ENCODE peak calls at places on chromosome 21, in nine cellular contexts. One of them, this sample, is unnamed.

GRCh38 chr21:16535100-16535418 is 805.3 kb downstream of the USP25 start:
- DNase-seq in neural crest cell: no peak
- DNase-seq in endothelial cell: no peak
- DNase-seq in SW480: no peak
- DNase-seq in GM10248: no peak
- DNase-seq in HT1080: peak
- DNase-seq in RPMI7951: peak
- DNase-seq in AG08395: peak
- DNase-seq in HL-60: no peak
- DNase-seq in this sample: no peak

GRCh38 chr21:36337099-36337509 is 17.1 kb downstream of the MORC3 start:
- DNase-seq in neural crest cell: no peak
- DNase-seq in endothelial cell: no peak
- DNase-seq in SW480: no peak
- DNase-seq in GM10248: no peak
- DNase-seq in HT1080: peak
- DNase-seq in RPMI7951: peak
- DNase-seq in AG08395: peak
- DNase-seq in HL-60: no peak
- DNase-seq in this sample: no peak

GRCh38 chr21:39003982-39004775 is 179.1 kb downstream of the PSMG1 start:
- DNase-seq in neural crest cell: no peak
- DNase-seq in endothelial cell: no peak
- DNase-seq in SW480: no peak
- DNase-seq in GM10248: no peak
- DNase-seq in HT1080: no peak
- DNase-seq in RPMI7951: peak
- DNase-seq in AG08395: peak
- DNase-seq in HL-60: no peak
- DNase-seq in this sample: no peak

GRCh38 chr21:32978346-32979270 is 47.1 kb upstream of the OLIG2 start:
- DNase-seq in neural crest cell: peak
- DNase-seq in endothelial cell: no peak
- DNase-seq in SW480: no peak
- DNase-seq in GM10248: no peak
- DNase-seq in HT1080: no peak
- DNase-seq in RPMI7951: no peak
- DNase-seq in AG08395: no peak
- DNase-seq in HL-60: no peak
- DNase-seq in this sample: no peak

GRCh38 chr21:44005071-44005470 is 7.0 kb upstream of the TRAPPC10 start:
- DNase-seq in neural crest cell: no peak
- DNase-seq in endothelial cell: no peak
- DNase-seq in SW480: no peak
- DNase-seq in GM10248: no peak
- DNase-seq in HT1080: no peak
- DNase-seq in RPMI7951: no peak
- DNase-seq in AG08395: no peak
- DNase-seq in HL-60: no peak
- DNase-seq in this sample: no peak

GRCh38 chr21:41213081-41213480 is 45.1 kb downstream of the BACE2 start:
- DNase-seq in neural crest cell: no peak
- DNase-seq in endothelial cell: no peak
- DNase-seq in SW480: no peak
- DNase-seq in GM10248: no peak
- DNase-seq in HT1080: no peak
- DNase-seq in RPMI7951: no peak
- DNase-seq in AG08395: no peak
- DNase-seq in HL-60: no peak
- DNase-seq in this sample: no peak

GRCh38 chr21:45869121-45870007 is 112.2 kb upstream of the COL6A1 start:
- DNase-seq in neural crest cell: no peak
- DNase-seq in endothelial cell: no peak
- DNase-seq in SW480: no peak
- DNase-seq in GM10248: no peak
- DNase-seq in HT1080: peak
- DNase-seq in RPMI7951: peak
- DNase-seq in AG08395: peak
- DNase-seq in HL-60: no peak
- DNase-seq in this sample: no peak

GRCh38 chr21:20997633-20998455 is at the start of gene NCAM2:
- DNase-seq in neural crest cell: peak
- DNase-seq in endothelial cell: peak
- DNase-seq in SW480: no peak
- DNase-seq in GM10248: peak
- DNase-seq in HT1080: no peak
- DNase-seq in RPMI7951: peak
- DNase-seq in AG08395: peak
- DNase-seq in HL-60: peak
- DNase-seq in this sample: peak

GRCh38 chr21:37006521-37007291 is at the start of gene RIPPLY3:
- DNase-seq in neural crest cell: peak
- DNase-seq in endothelial cell: peak
- DNase-seq in SW480: peak
- DNase-seq in GM10248: peak
- DNase-seq in HT1080: no peak
- DNase-seq in RPMI7951: no peak
- DNase-seq in AG08395: peak
- DNase-seq in HL-60: no peak
- DNase-seq in this sample: no peak

GRCh38 chr21:24727803-24728425 is 879.4 kb downstream of the MRPL39 start:
- DNase-seq in neural crest cell: no peak
- DNase-seq in endothelial cell: no peak
- DNase-seq in SW480: no peak
- DNase-seq in GM10248: no peak
- DNase-seq in HT1080: no peak
- DNase-seq in RPMI7951: no peak
- DNase-seq in AG08395: no peak
- DNase-seq in HL-60: no peak
- DNase-seq in this sample: no peak

GRCh38 chr21:26776320-26777021 is 68.7 kb downstream of the ADAMTS1 start:
- DNase-seq in neural crest cell: no peak
- DNase-seq in endothelial cell: no peak
- DNase-seq in SW480: no peak
- DNase-seq in GM10248: no peak
- DNase-seq in HT1080: peak
- DNase-seq in RPMI7951: peak
- DNase-seq in AG08395: peak
- DNase-seq in HL-60: no peak
- DNase-seq in this sample: no peak

GRCh38 chr21:21547368-21547953 is 549.3 kb downstream of the NCAM2 start:
- DNase-seq in neural crest cell: no peak
- DNase-seq in endothelial cell: no peak
- DNase-seq in SW480: no peak
- DNase-seq in GM10248: no peak
- DNase-seq in HT1080: peak
- DNase-seq in RPMI7951: peak
- DNase-seq in AG08395: no peak
- DNase-seq in HL-60: no peak
- DNase-seq in this sample: no peak

GRCh38 chr21:34533938-34534337 is 21.9 kb upstream of the KCNE1 start:
- DNase-seq in neural crest cell: no peak
- DNase-seq in endothelial cell: no peak
- DNase-seq in SW480: no peak
- DNase-seq in GM10248: no peak
- DNase-seq in HT1080: no peak
- DNase-seq in RPMI7951: no peak
- DNase-seq in AG08395: no peak
- DNase-seq in HL-60: no peak
- DNase-seq in this sample: no peak

GRCh38 chr21:24375201-24375600 is 1232.1 kb downstream of the MRPL39 start:
- DNase-seq in neural crest cell: no peak
- DNase-seq in endothelial cell: peak
- DNase-seq in SW480: no peak
- DNase-seq in GM10248: no peak
- DNase-seq in HT1080: peak
- DNase-seq in RPMI7951: no peak
- DNase-seq in AG08395: no peak
- DNase-seq in HL-60: no peak
- DNase-seq in this sample: peak

GRCh38 chr21:26674324-26674723 is 101.2 kb upstream of the CYYR1 start:
- DNase-seq in neural crest cell: no peak
- DNase-seq in endothelial cell: no peak
- DNase-seq in SW480: no peak
- DNase-seq in GM10248: no peak
- DNase-seq in HT1080: no peak
- DNase-seq in RPMI7951: no peak
- DNase-seq in AG08395: no peak
- DNase-seq in HL-60: no peak
- DNase-seq in this sample: no peak

GRCh38 chr21:26844258-26845065 is 747 bp downstream of the ADAMTS1 start:
- DNase-seq in neural crest cell: peak
- DNase-seq in endothelial cell: peak
- DNase-seq in SW480: no peak
- DNase-seq in GM10248: no peak
- DNase-seq in HT1080: no peak
- DNase-seq in RPMI7951: peak
- DNase-seq in AG08395: no peak
- DNase-seq in HL-60: no peak
- DNase-seq in this sample: no peak

GRCh38 chr21:45385549-45386050 is 19.4 kb upstream of the COL18A1 start:
- DNase-seq in neural crest cell: no peak
- DNase-seq in endothelial cell: no peak
- DNase-seq in SW480: no peak
- DNase-seq in GM10248: no peak
- DNase-seq in HT1080: no peak
- DNase-seq in RPMI7951: no peak
- DNase-seq in AG08395: no peak
- DNase-seq in HL-60: no peak
- DNase-seq in this sample: no peak

GRCh38 chr21:35102488-35103407 is 53.6 kb upstream of the RUNX1 start:
- DNase-seq in neural crest cell: no peak
- DNase-seq in endothelial cell: no peak
- DNase-seq in SW480: no peak
- DNase-seq in GM10248: peak
- DNase-seq in HT1080: no peak
- DNase-seq in RPMI7951: no peak
- DNase-seq in AG08395: no peak
- DNase-seq in HL-60: peak
- DNase-seq in this sample: peak

GRCh38 chr21:45721656-45722055 is 78.1 kb downstream of the PCBP3 start:
- DNase-seq in neural crest cell: no peak
- DNase-seq in endothelial cell: no peak
- DNase-seq in SW480: no peak
- DNase-seq in GM10248: no peak
- DNase-seq in HT1080: no peak
- DNase-seq in RPMI7951: no peak
- DNase-seq in AG08395: no peak
- DNase-seq in HL-60: no peak
- DNase-seq in this sample: no peak

GRCh38 chr21:37916795-37917142 is 512 bp upstream of the KCNJ6 start:
- DNase-seq in neural crest cell: peak
- DNase-seq in endothelial cell: peak
- DNase-seq in SW480: peak
- DNase-seq in GM10248: no peak
- DNase-seq in HT1080: no peak
- DNase-seq in RPMI7951: no peak
- DNase-seq in AG08395: no peak
- DNase-seq in HL-60: no peak
- DNase-seq in this sample: no peak

GRCh38 chr21:44820851-44821250 is 3.0 kb upstream of the SUMO3 start:
- DNase-seq in neural crest cell: no peak
- DNase-seq in endothelial cell: no peak
- DNase-seq in SW480: no peak
- DNase-seq in GM10248: no peak
- DNase-seq in HT1080: no peak
- DNase-seq in RPMI7951: peak
- DNase-seq in AG08395: peak
- DNase-seq in HL-60: no peak
- DNase-seq in this sample: no peak

GRCh38 chr21:27480841-27481261 is 514.0 kb upstream of the ADAMTS5 start:
- DNase-seq in neural crest cell: no peak
- DNase-seq in endothelial cell: no peak
- DNase-seq in SW480: peak
- DNase-seq in GM10248: no peak
- DNase-seq in HT1080: peak
- DNase-seq in RPMI7951: peak
- DNase-seq in AG08395: peak
- DNase-seq in HL-60: no peak
- DNase-seq in this sample: no peak

GRCh38 chr21:34730756-34731445 is 62.1 kb downstream of the CLIC6 start:
- DNase-seq in neural crest cell: no peak
- DNase-seq in endothelial cell: no peak
- DNase-seq in SW480: no peak
- DNase-seq in GM10248: no peak
- DNase-seq in HT1080: no peak
- DNase-seq in RPMI7951: peak
- DNase-seq in AG08395: no peak
- DNase-seq in HL-60: no peak
- DNase-seq in this sample: no peak

GRCh38 chr21:21200103-21200938 is 202.1 kb downstream of the NCAM2 start:
- DNase-seq in neural crest cell: no peak
- DNase-seq in endothelial cell: no peak
- DNase-seq in SW480: no peak
- DNase-seq in GM10248: no peak
- DNase-seq in HT1080: peak
- DNase-seq in RPMI7951: peak
- DNase-seq in AG08395: peak
- DNase-seq in HL-60: no peak
- DNase-seq in this sample: no peak

GRCh38 chr21:35329940-35330670 is 281.0 kb upstream of the RUNX1 start:
- DNase-seq in neural crest cell: no peak
- DNase-seq in endothelial cell: no peak
- DNase-seq in SW480: no peak
- DNase-seq in GM10248: no peak
- DNase-seq in HT1080: no peak
- DNase-seq in RPMI7951: no peak
- DNase-seq in AG08395: no peak
- DNase-seq in HL-60: no peak
- DNase-seq in this sample: no peak

GRCh38 chr21:33817663-33818433 is 97.8 kb downstream of the ATP5PO start:
- DNase-seq in neural crest cell: no peak
- DNase-seq in endothelial cell: no peak
- DNase-seq in SW480: no peak
- DNase-seq in GM10248: no peak
- DNase-seq in HT1080: no peak
- DNase-seq in RPMI7951: peak
- DNase-seq in AG08395: no peak
- DNase-seq in HL-60: peak
- DNase-seq in this sample: no peak

GRCh38 chr21:41669533-41669830 is 97.4 kb downstream of the RIPK4 start:
- DNase-seq in neural crest cell: no peak
- DNase-seq in endothelial cell: no peak
- DNase-seq in SW480: no peak
- DNase-seq in GM10248: no peak
- DNase-seq in HT1080: no peak
- DNase-seq in RPMI7951: no peak
- DNase-seq in AG08395: no peak
- DNase-seq in HL-60: no peak
- DNase-seq in this sample: no peak

GRCh38 chr21:38352536-38353219 is 95.9 kb downstream of the KCNJ15 start:
- DNase-seq in neural crest cell: peak
- DNase-seq in endothelial cell: peak
- DNase-seq in SW480: peak
- DNase-seq in GM10248: peak
- DNase-seq in HT1080: peak
- DNase-seq in RPMI7951: peak
- DNase-seq in AG08395: peak
- DNase-seq in HL-60: no peak
- DNase-seq in this sample: no peak

GRCh38 chr21:43789276-43790052 is at the start of gene RRP1:
- DNase-seq in neural crest cell: peak
- DNase-seq in endothelial cell: peak
- DNase-seq in SW480: peak
- DNase-seq in GM10248: peak
- DNase-seq in HT1080: peak
- DNase-seq in RPMI7951: peak
- DNase-seq in AG08395: peak
- DNase-seq in HL-60: peak
- DNase-seq in this sample: peak

GRCh38 chr21:41559658-41560599 is 52.0 kb upstream of the TMPRSS2 start:
- DNase-seq in neural crest cell: no peak
- DNase-seq in endothelial cell: no peak
- DNase-seq in SW480: no peak
- DNase-seq in GM10248: no peak
- DNase-seq in HT1080: peak
- DNase-seq in RPMI7951: peak
- DNase-seq in AG08395: peak
- DNase-seq in HL-60: no peak
- DNase-seq in this sample: no peak

GRCh38 chr21:44436958-44437357 is 18.4 kb upstream of the LRRC3 start:
- DNase-seq in neural crest cell: no peak
- DNase-seq in endothelial cell: no peak
- DNase-seq in SW480: no peak
- DNase-seq in GM10248: no peak
- DNase-seq in HT1080: no peak
- DNase-seq in RPMI7951: no peak
- DNase-seq in AG08395: no peak
- DNase-seq in HL-60: no peak
- DNase-seq in this sample: no peak